ENCODE peak calls at places on chromosomes 7 and 10, in ten cellular contexts. One of them, this sample, is unnamed.

GRCh38 chr10:130003787-130004613 is 39.9 kb upstream of the EBF3 start:
- DNase-seq in spleen: no peak
- DNase-seq in left ventricle myocardium inferior: no peak
- DNase-seq in tibial artery: no peak
- DNase-seq in heart right ventricle: no peak
- DNase-seq in Calu3: no peak
- DNase-seq in upper lobe of right lung: no peak
- DNase-seq in OCI-LY7: no peak
- DNase-seq in lower lobe of right lung: no peak
- DNase-seq in NB4: no peak
- DNase-seq in this sample: no peak

GRCh38 chr7:116101709-116102108 is 71.1 kb upstream of the TFEC start:
- DNase-seq in spleen: no peak
- DNase-seq in left ventricle myocardium inferior: no peak
- DNase-seq in tibial artery: no peak
- DNase-seq in heart right ventricle: no peak
- DNase-seq in Calu3: no peak
- DNase-seq in upper lobe of right lung: no peak
- DNase-seq in OCI-LY7: no peak
- DNase-seq in lower lobe of right lung: no peak
- DNase-seq in NB4: no peak
- DNase-seq in this sample: no peak

GRCh38 chr10:88515235-88515634 is 67.9 kb downstream of the RNLS start:
- DNase-seq in spleen: no peak
- DNase-seq in left ventricle myocardium inferior: no peak
- DNase-seq in tibial artery: no peak
- DNase-seq in heart right ventricle: no peak
- DNase-seq in Calu3: no peak
- DNase-seq in upper lobe of right lung: no peak
- DNase-seq in OCI-LY7: no peak
- DNase-seq in lower lobe of right lung: no peak
- DNase-seq in NB4: no peak
- DNase-seq in this sample: no peak

GRCh38 chr7:155786491-155786890 is 25.8 kb downstream of the SHH start:
- DNase-seq in spleen: no peak
- DNase-seq in left ventricle myocardium inferior: no peak
- DNase-seq in tibial artery: no peak
- DNase-seq in heart right ventricle: no peak
- DNase-seq in Calu3: no peak
- DNase-seq in upper lobe of right lung: no peak
- DNase-seq in OCI-LY7: no peak
- DNase-seq in lower lobe of right lung: no peak
- DNase-seq in NB4: no peak
- DNase-seq in this sample: no peak

GRCh38 chr7:15889501-15889900 is 203.0 kb upstream of the MEOX2 start:
- DNase-seq in spleen: no peak
- DNase-seq in left ventricle myocardium inferior: no peak
- DNase-seq in tibial artery: peak
- DNase-seq in heart right ventricle: peak
- DNase-seq in Calu3: peak
- DNase-seq in upper lobe of right lung: no peak
- DNase-seq in OCI-LY7: no peak
- DNase-seq in lower lobe of right lung: no peak
- DNase-seq in NB4: peak
- DNase-seq in this sample: no peak

GRCh38 chr7:142812437-142813215 is 41.9 kb downstream of the PRSS2 start:
- DNase-seq in spleen: no peak
- DNase-seq in left ventricle myocardium inferior: no peak
- DNase-seq in tibial artery: no peak
- DNase-seq in heart right ventricle: no peak
- DNase-seq in Calu3: no peak
- DNase-seq in upper lobe of right lung: no peak
- DNase-seq in OCI-LY7: peak
- DNase-seq in lower lobe of right lung: no peak
- DNase-seq in NB4: peak
- DNase-seq in this sample: no peak

GRCh38 chr7:157750291-157750690 is 413.5 kb downstream of the DNAJB6 start:
- DNase-seq in spleen: no peak
- DNase-seq in left ventricle myocardium inferior: no peak
- DNase-seq in tibial artery: no peak
- DNase-seq in heart right ventricle: no peak
- DNase-seq in Calu3: no peak
- DNase-seq in upper lobe of right lung: no peak
- DNase-seq in OCI-LY7: no peak
- DNase-seq in lower lobe of right lung: no peak
- DNase-seq in NB4: no peak
- DNase-seq in this sample: no peak

GRCh38 chr7:117383826-117384225 is 43.5 kb downstream of the ASZ1 start:
- DNase-seq in spleen: no peak
- DNase-seq in left ventricle myocardium inferior: no peak
- DNase-seq in tibial artery: no peak
- DNase-seq in heart right ventricle: no peak
- DNase-seq in Calu3: no peak
- DNase-seq in upper lobe of right lung: no peak
- DNase-seq in OCI-LY7: no peak
- DNase-seq in lower lobe of right lung: no peak
- DNase-seq in NB4: no peak
- DNase-seq in this sample: no peak

GRCh38 chr7:24722386-24723177 is 34.7 kb downstream of the GSDME start:
- DNase-seq in spleen: peak
- DNase-seq in left ventricle myocardium inferior: no peak
- DNase-seq in tibial artery: no peak
- DNase-seq in heart right ventricle: no peak
- DNase-seq in Calu3: peak
- DNase-seq in upper lobe of right lung: no peak
- DNase-seq in OCI-LY7: peak
- DNase-seq in lower lobe of right lung: no peak
- DNase-seq in NB4: peak
- DNase-seq in this sample: no peak

GRCh38 chr10:22341190-22341935 is 3.9 kb upstream of the SPAG6 start:
- DNase-seq in spleen: no peak
- DNase-seq in left ventricle myocardium inferior: no peak
- DNase-seq in tibial artery: no peak
- DNase-seq in heart right ventricle: no peak
- DNase-seq in Calu3: no peak
- DNase-seq in upper lobe of right lung: no peak
- DNase-seq in OCI-LY7: no peak
- DNase-seq in lower lobe of right lung: no peak
- DNase-seq in NB4: no peak
- DNase-seq in this sample: peak

GRCh38 chr10:22481687-22482539 is 136.6 kb downstream of the SPAG6 start:
- DNase-seq in spleen: no peak
- DNase-seq in left ventricle myocardium inferior: no peak
- DNase-seq in tibial artery: no peak
- DNase-seq in heart right ventricle: no peak
- DNase-seq in Calu3: no peak
- DNase-seq in upper lobe of right lung: no peak
- DNase-seq in OCI-LY7: no peak
- DNase-seq in lower lobe of right lung: no peak
- DNase-seq in NB4: no peak
- DNase-seq in this sample: no peak

GRCh38 chr7:36303202-36304098 is 86.2 kb upstream of the ANLN start:
- DNase-seq in spleen: no peak
- DNase-seq in left ventricle myocardium inferior: peak
- DNase-seq in tibial artery: peak
- DNase-seq in heart right ventricle: peak
- DNase-seq in Calu3: peak
- DNase-seq in upper lobe of right lung: peak
- DNase-seq in OCI-LY7: no peak
- DNase-seq in lower lobe of right lung: peak
- DNase-seq in NB4: no peak
- DNase-seq in this sample: no peak

DNA sequence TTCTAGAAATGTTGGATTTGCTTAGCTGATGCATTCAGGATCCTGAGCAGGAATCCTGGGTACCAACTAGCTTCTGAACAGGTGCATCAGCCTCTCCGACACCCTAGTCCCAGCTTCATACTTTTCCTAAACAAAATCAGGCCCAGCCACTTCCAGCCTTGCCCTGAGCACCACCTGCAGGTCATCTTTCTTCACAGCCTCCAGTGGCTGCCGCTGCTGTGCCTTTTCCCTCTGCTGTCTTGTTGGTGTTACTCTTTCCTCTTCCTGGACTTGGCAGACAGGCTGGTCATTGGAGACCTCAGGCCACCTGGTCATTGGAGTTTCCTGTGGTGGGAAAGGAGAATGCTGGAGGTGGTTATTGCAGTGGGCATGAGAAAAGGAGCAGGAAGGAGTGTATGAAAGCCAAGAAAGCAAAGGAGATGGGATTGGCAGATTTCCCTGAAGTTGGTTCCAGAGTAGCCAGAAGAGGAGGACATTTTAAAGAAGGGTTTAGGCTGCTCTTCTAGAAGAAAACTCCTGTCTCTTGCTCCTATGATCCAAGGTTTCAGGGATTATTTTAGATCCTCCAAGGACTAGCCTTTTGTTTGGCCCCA is 48.2 kb upstream of the NFKB2 start:
- DNase-seq in spleen: no peak
- DNase-seq in left ventricle myocardium inferior: peak
- DNase-seq in tibial artery: peak
- DNase-seq in heart right ventricle: peak
- DNase-seq in Calu3: peak
- DNase-seq in upper lobe of right lung: no peak
- DNase-seq in OCI-LY7: peak
- DNase-seq in lower lobe of right lung: peak
- DNase-seq in NB4: peak
- DNase-seq in this sample: no peak
- TF ChIP-seq CTCF in spleen: peak
- TF ChIP-seq CTCF in left ventricle myocardium inferior: peak
- TF ChIP-seq CTCF in tibial artery: peak
- TF ChIP-seq CTCF in heart right ventricle: peak
- TF ChIP-seq CTCF in Calu3: peak
- TF ChIP-seq CTCF in upper lobe of right lung: peak
- TF ChIP-seq CTCF in OCI-LY7: peak
- TF ChIP-seq CTCF in lower lobe of right lung: peak
- TF ChIP-seq CTCF in NB4: peak
- TF ChIP-seq CTCF in this sample: no peak

DNA sequence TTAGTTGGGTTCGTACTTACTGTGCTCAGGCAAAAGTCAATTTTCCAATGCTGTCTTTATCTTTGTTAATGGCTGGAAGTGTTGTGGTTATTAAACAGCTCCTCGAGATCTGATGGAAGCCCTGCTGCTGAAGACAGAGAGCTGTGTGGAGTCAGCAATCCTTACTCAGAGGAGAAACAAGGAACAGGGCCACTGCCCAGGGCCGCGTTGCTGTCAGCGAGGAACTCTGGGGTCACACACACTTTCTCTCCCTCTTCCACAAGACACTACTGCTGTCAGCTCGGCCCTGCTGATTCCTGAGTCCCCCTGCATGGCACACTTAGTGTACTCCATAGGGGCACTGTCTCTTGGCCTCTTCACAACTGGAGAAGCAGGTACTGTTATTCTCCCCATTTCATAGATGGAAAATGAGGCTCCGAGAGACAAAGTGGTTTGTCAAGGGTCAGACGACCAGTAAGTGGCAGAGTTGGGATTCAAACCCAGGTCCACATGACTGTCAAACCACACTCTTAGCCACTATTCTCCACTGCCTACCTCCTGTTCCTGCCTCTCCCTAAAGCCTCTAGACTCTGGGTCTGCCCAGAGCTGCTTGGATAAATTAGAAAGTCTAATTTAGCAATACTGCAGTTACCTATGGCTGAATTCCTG is 29.3 kb upstream of the PDCD4 start:
- DNase-seq in spleen: no peak
- DNase-seq in left ventricle myocardium inferior: no peak
- DNase-seq in tibial artery: no peak
- DNase-seq in heart right ventricle: no peak
- DNase-seq in Calu3: no peak
- DNase-seq in upper lobe of right lung: no peak
- DNase-seq in OCI-LY7: peak
- DNase-seq in lower lobe of right lung: no peak
- DNase-seq in NB4: no peak
- DNase-seq in this sample: no peak
- TF ChIP-seq CTCF in spleen: no peak
- TF ChIP-seq CTCF in left ventricle myocardium inferior: no peak
- TF ChIP-seq CTCF in tibial artery: no peak
- TF ChIP-seq CTCF in heart right ventricle: no peak
- TF ChIP-seq CTCF in Calu3: no peak
- TF ChIP-seq CTCF in upper lobe of right lung: no peak
- TF ChIP-seq CTCF in OCI-LY7: no peak
- TF ChIP-seq CTCF in lower lobe of right lung: no peak
- TF ChIP-seq CTCF in NB4: no peak
- TF ChIP-seq CTCF in this sample: no peak

GRCh38 chr7:8250547-8250946 is 11.4 kb downstream of the ICA1 start:
- DNase-seq in spleen: no peak
- DNase-seq in left ventricle myocardium inferior: no peak
- DNase-seq in tibial artery: no peak
- DNase-seq in heart right ventricle: no peak
- DNase-seq in Calu3: no peak
- DNase-seq in upper lobe of right lung: no peak
- DNase-seq in OCI-LY7: no peak
- DNase-seq in lower lobe of right lung: no peak
- DNase-seq in NB4: no peak
- DNase-seq in this sample: no peak

GRCh38 chr7:8251195-8251594 is 10.8 kb downstream of the ICA1 start:
- DNase-seq in spleen: no peak
- DNase-seq in left ventricle myocardium inferior: no peak
- DNase-seq in tibial artery: no peak
- DNase-seq in heart right ventricle: no peak
- DNase-seq in Calu3: no peak
- DNase-seq in upper lobe of right lung: no peak
- DNase-seq in OCI-LY7: no peak
- DNase-seq in lower lobe of right lung: no peak
- DNase-seq in NB4: no peak
- DNase-seq in this sample: no peak

GRCh38 chr7:8249121-8249520 is 12.8 kb downstream of the ICA1 start:
- DNase-seq in spleen: no peak
- DNase-seq in left ventricle myocardium inferior: no peak
- DNase-seq in tibial artery: no peak
- DNase-seq in heart right ventricle: no peak
- DNase-seq in Calu3: no peak
- DNase-seq in upper lobe of right lung: no peak
- DNase-seq in OCI-LY7: no peak
- DNase-seq in lower lobe of right lung: no peak
- DNase-seq in NB4: no peak
- DNase-seq in this sample: no peak

GRCh38 chr7:8246020-8246419 is 15.9 kb downstream of the ICA1 start:
- DNase-seq in spleen: no peak
- DNase-seq in left ventricle myocardium inferior: no peak
- DNase-seq in tibial artery: no peak
- DNase-seq in heart right ventricle: no peak
- DNase-seq in Calu3: no peak
- DNase-seq in upper lobe of right lung: no peak
- DNase-seq in OCI-LY7: no peak
- DNase-seq in lower lobe of right lung: no peak
- DNase-seq in NB4: no peak
- DNase-seq in this sample: no peak
- TF ChIP-seq CTCF in spleen: no peak
- TF ChIP-seq CTCF in left ventricle myocardium inferior: no peak
- TF ChIP-seq CTCF in tibial artery: no peak
- TF ChIP-seq CTCF in heart right ventricle: no peak
- TF ChIP-seq CTCF in Calu3: no peak
- TF ChIP-seq CTCF in upper lobe of right lung: no peak
- TF ChIP-seq CTCF in OCI-LY7: no peak
- TF ChIP-seq CTCF in lower lobe of right lung: no peak
- TF ChIP-seq CTCF in NB4: no peak
- TF ChIP-seq CTCF in this sample: no peak

DNA sequence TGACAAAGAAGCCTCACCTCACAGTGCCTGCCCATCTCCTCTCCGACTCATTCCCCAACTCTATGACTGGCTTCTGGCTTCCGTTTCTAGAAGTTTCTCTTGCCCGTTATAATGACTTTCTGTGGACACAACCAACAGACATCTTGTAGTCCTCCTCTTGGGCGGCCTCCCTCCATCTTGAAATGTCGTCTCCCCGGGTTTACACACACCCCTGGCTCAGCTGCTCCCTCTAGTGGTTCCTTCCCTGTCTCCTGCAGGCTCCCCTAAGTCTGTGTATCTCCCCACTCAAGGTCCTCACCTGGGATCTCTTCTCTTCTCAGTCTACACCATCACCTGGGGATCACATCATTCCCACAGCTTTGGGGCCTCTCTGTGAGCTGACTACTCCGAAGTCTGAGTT is 123.4 kb upstream of the NEBL start:
- DNase-seq in spleen: no peak
- DNase-seq in left ventricle myocardium inferior: no peak
- DNase-seq in tibial artery: no peak
- DNase-seq in heart right ventricle: no peak
- DNase-seq in Calu3: peak
- DNase-seq in upper lobe of right lung: no peak
- DNase-seq in OCI-LY7: peak
- DNase-seq in lower lobe of right lung: no peak
- DNase-seq in NB4: peak
- DNase-seq in this sample: no peak
- TF ChIP-seq CTCF in spleen: no peak
- TF ChIP-seq CTCF in left ventricle myocardium inferior: peak
- TF ChIP-seq CTCF in tibial artery: no peak
- TF ChIP-seq CTCF in heart right ventricle: no peak
- TF ChIP-seq CTCF in Calu3: peak
- TF ChIP-seq CTCF in upper lobe of right lung: peak
- TF ChIP-seq CTCF in OCI-LY7: peak
- TF ChIP-seq CTCF in lower lobe of right lung: no peak
- TF ChIP-seq CTCF in NB4: peak
- TF ChIP-seq CTCF in this sample: no peak

This sample was measured in CD14-positive monocyte.